ENCODE peak calls at places on chromosomes 13 and 19, in five cellular contexts. W is CD8-positive, alpha-beta memory T cell; R is Daoy; Q is activated T-helper 9 cell treated with anti-CD3 and anti-CD28 coated beads, Interleukin-2, amount 50 U/mL, for 16 hours; K is GM10248. O is an unnamed sample.

GRCh38 chr19:2209408-2209807 is 26.7 kb downstream of the PLEKHJ1 start:
- DNase-seq in K (no peak), W (no peak), R (no peak), Q (no peak), O (no peak)

GRCh38 chr19:29672933-29673336 is 7.7 kb downstream of the PLEKHF1 start:
- DNase-seq in K (peak), R (no peak), W (peak), Q (peak), O (peak)

GRCh38 chr19:39765091-39766076 is 13.3 kb upstream of the LEUTX start:
- DNase-seq in W (peak), K (no peak), Q (peak), R (peak), O (no peak)

GRCh38 chr19:19488041-19488874 is 27.1 kb downstream of the TSSK6 start:
- DNase-seq in W (peak), K (no peak), R (no peak), Q (no peak), O (no peak)

GRCh38 chr19:33520048-33520643 is 1.4 kb downstream of the PEPD start:
- DNase-seq in K (no peak), R (no peak), W (no peak), Q (no peak), O (no peak)

GRCh38 chr19:42466521-42467436 is 24.0 kb upstream of the CXCL17 start:
- DNase-seq in K (peak), Q (no peak), R (no peak), W (no peak), O (no peak)

GRCh38 chr13:35699181-35699580 is 222.7 kb upstream of the MAB21L1 start:
- DNase-seq in W (no peak), R (peak), K (no peak), Q (no peak), O (no peak)

GRCh38 chr19:17865364-17866311 is 5.9 kb downstream of the RPL18A start:
- DNase-seq in R (peak), W (no peak), K (no peak), Q (no peak), O (no peak)

GRCh38 chr13:76823969-76824368 is 62.2 kb downstream of the KCTD12 start:
- DNase-seq in W (no peak), Q (no peak), R (no peak), K (no peak), O (no peak)

GRCh38 chr13:105220063-105220462 is 1315.4 kb downstream of the EFNB2 start:
- DNase-seq in W (no peak), Q (no peak), K (no peak), R (no peak), O (no peak)

GRCh38 chr13:48184260-48184659 is 48.7 kb upstream of the ITM2B start:
- DNase-seq in K (peak), W (no peak), R (no peak), Q (no peak), O (no peak)

GRCh38 chr19:46603752-46604241 is 2.7 kb downstream of the CALM3 start:
- DNase-seq in R (no peak), Q (no peak), K (peak), W (no peak), O (no peak)

GRCh38 chr13:112616586-112617381 is 28.8 kb upstream of the TUBGCP3 start:
- DNase-seq in Q (no peak), W (no peak), K (peak), R (peak), O (no peak)

GRCh38 chr19:35501684-35502083 is 11.4 kb upstream of the KRTDAP start:
- DNase-seq in Q (no peak), K (no peak), W (no peak), R (peak), O (no peak)

GRCh38 chr13:45328661-45329105 is 12.3 kb downstream of the TPT1 start:
- DNase-seq in Q (no peak), K (no peak), R (no peak), W (no peak), O (no peak)

GRCh38 chr13:40190656-40191100 is 475.8 kb downstream of the FOXO1 start:
- DNase-seq in W (peak), Q (peak), K (no peak), R (peak), O (peak)

GRCh38 chr13:20121154-20121515 is 39.7 kb downstream of the GJA3 start:
- DNase-seq in K (no peak), W (no peak), R (no peak), Q (no peak), O (no peak)

GRCh38 chr13:66634384-66634783 is 595.8 kb downstream of the PCDH9 start:
- DNase-seq in R (no peak), W (no peak), K (no peak), Q (no peak), O (no peak)

GRCh38 chr19:12666305-12667048 is at the start of the genes MAN2B1 and WDR83:
- DNase-seq in W (peak), Q (peak), K (peak), R (peak), O (peak)

O was measured in activated T-helper 2 cell treated with anti-CD3 and anti-CD28 coated beads, Interferon-gamma antibody, Interleukin-2, Interleukin-4, amounts not matched to agents 10 μg/mL and 5 μg/mL and 100 μg/mL, durations not matched to agents 14 hours and 24 hours and 36 hours.